ENCODE peak calls at places on chromosome 2, in nine cellular contexts. S, R, B, K, G, O, I, L and N are unnamed samples.
A peak's percentile ranks its signal among the peaks of the same experiment; 100 is the strongest.

GRCh38 chr2:38487852-38488251 is 110.8 kb upstream of the ATL2 start:
- DNase-seq in S (no peak), R (no peak), B (no peak), K (no peak), G (no peak), O (no peak), I (no peak), L (no peak), N (no peak)

GRCh38 chr2:149743842-149744468 is 156.4 kb upstream of the MMADHC start:
- DNase-seq in S (no peak), R (no peak), B (peak; percentile 90), K (no peak), G (no peak), O (no peak), I (no peak), L (peak; percentile 85), N (peak; percentile 76)

GRCh38 chr2:220847006-220847405 is 725.1 kb downstream of the EPHA4 start:
- DNase-seq in S (no peak), R (no peak), B (peak; percentile 4), K (no peak), G (no peak), O (no peak), I (no peak), L (no peak), N (no peak)

GRCh38 chr2:28631514-28632206 is 120.0 kb upstream of the PPP1CB start:
- DNase-seq in S (no peak), R (no peak), B (no peak), K (no peak), G (no peak), O (no peak), I (no peak), L (no peak), N (no peak)

GRCh38 chr2:170815746-170816498 is 765 bp upstream of the GAD1 start:
- DNase-seq in S (no peak), R (peak; percentile 16), B (peak; percentile 42), K (no peak), G (peak; percentile 90), O (peak; percentile 92), I (peak; percentile 39), L (no peak), N (peak; percentile 77)

GRCh38 chr2:145753209-145753608 is 1233.3 kb upstream of the ZEB2 start:
- DNase-seq in S (no peak), R (no peak), B (no peak), K (no peak), G (peak; percentile 50), O (no peak), I (no peak), L (no peak), N (no peak)

GRCh38 chr2:17593841-17594482 is 53.5 kb downstream of the VSNL1 start:
- DNase-seq in S (no peak), R (no peak), B (peak; percentile 58), K (no peak), G (no peak), O (no peak), I (no peak), L (no peak), N (no peak)

GRCh38 chr2:113077921-113078320 is 10.2 kb downstream of the IL1F10 start:
- DNase-seq in S (no peak), R (no peak), B (no peak), K (no peak), G (no peak), O (no peak), I (no peak), L (no peak), N (no peak)

GRCh38 chr2:1101982-1102381 is 151.3 kb downstream of the SNTG2 start:
- DNase-seq in S (no peak), R (no peak), B (no peak), K (no peak), G (no peak), O (no peak), I (no peak), L (no peak), N (no peak)

GRCh38 chr2:43149482-43150107 is 76.8 kb downstream of the ZFP36L2 start:
- DNase-seq in S (no peak), R (no peak), B (no peak), K (no peak), G (no peak), O (no peak), I (no peak), L (no peak), N (no peak)